ENCODE peak calls at places on chromosomes 12 and 14, in seven cellular contexts. One of them, this sample, is unnamed.

GRCh38 chr14:75069811-75070145 is 337 bp downstream of the ZC2HC1C start:
- DNase-seq in AML-193: no peak
- DNase-seq in lower leg skin: no peak
- DNase-seq in CD8-positive, alpha-beta T cell: no peak
- DNase-seq in dorsolateral prefrontal cortex: no peak
- DNase-seq in GM23338: peak; percentile 82
- DNase-seq in NAMALWA: no peak
- DNase-seq in this sample: no peak

GRCh38 chr12:55743967-55744931 is 1.3 kb downstream of the GDF11 start:
- DNase-seq in GM23338: no peak
- DNase-seq in CD8-positive, alpha-beta T cell: no peak
- DNase-seq in dorsolateral prefrontal cortex: no peak
- DNase-seq in NAMALWA: no peak
- DNase-seq in lower leg skin: no peak
- DNase-seq in AML-193: no peak
- DNase-seq in this sample: no peak

GRCh38 chr14:105201928-105202513 is 20.9 kb upstream of the NUDT14 start:
- DNase-seq in GM23338: no peak
- DNase-seq in CD8-positive, alpha-beta T cell: no peak
- DNase-seq in NAMALWA: no peak
- DNase-seq in lower leg skin: no peak
- DNase-seq in dorsolateral prefrontal cortex: no peak
- DNase-seq in AML-193: peak; percentile 79
- DNase-seq in this sample: no peak

GRCh38 chr12:131134523-131135310 is 181.0 kb downstream of the ADGRD1 start:
- DNase-seq in GM23338: no peak
- DNase-seq in lower leg skin: peak; percentile 57
- DNase-seq in CD8-positive, alpha-beta T cell: no peak
- DNase-seq in NAMALWA: no peak
- DNase-seq in dorsolateral prefrontal cortex: no peak
- DNase-seq in AML-193: no peak
- DNase-seq in this sample: no peak

GRCh38 chr12:95805864-95806669 is 15.5 kb upstream of the NTN4 start:
- DNase-seq in AML-193: no peak
- DNase-seq in GM23338: no peak
- DNase-seq in lower leg skin: no peak
- DNase-seq in NAMALWA: no peak
- DNase-seq in dorsolateral prefrontal cortex: no peak
- DNase-seq in CD8-positive, alpha-beta T cell: no peak
- DNase-seq in this sample: no peak

GRCh38 chr14:93941293-93941910 is 14.3 kb downstream of the FAM181A start:
- DNase-seq in NAMALWA: no peak
- DNase-seq in dorsolateral prefrontal cortex: no peak
- DNase-seq in CD8-positive, alpha-beta T cell: no peak
- DNase-seq in GM23338: no peak
- DNase-seq in lower leg skin: no peak
- DNase-seq in AML-193: no peak
- DNase-seq in this sample: no peak

GRCh38 chr14:22386924-22387775 is 201.9 kb downstream of the DAD1 start:
- DNase-seq in lower leg skin: peak; percentile 89
- DNase-seq in dorsolateral prefrontal cortex: peak; percentile 66
- DNase-seq in AML-193: peak; percentile 69
- DNase-seq in GM23338: peak; percentile 93
- DNase-seq in NAMALWA: peak; percentile 94
- DNase-seq in CD8-positive, alpha-beta T cell: peak; percentile 34
- DNase-seq in this sample: peak; percentile 82

GRCh38 chr12:12723681-12724420 is 6.7 kb downstream of the CDKN1B start:
- DNase-seq in CD8-positive, alpha-beta T cell: peak; percentile 44
- DNase-seq in GM23338: peak; percentile 45
- DNase-seq in lower leg skin: peak; percentile 90
- DNase-seq in AML-193: no peak
- DNase-seq in dorsolateral prefrontal cortex: peak; percentile 50
- DNase-seq in NAMALWA: peak; percentile 59
- DNase-seq in this sample: peak; percentile 71

GRCh38 chr12:111803851-111804250 is 37.1 kb downstream of the ALDH2 start:
- DNase-seq in AML-193: no peak
- DNase-seq in lower leg skin: no peak
- DNase-seq in CD8-positive, alpha-beta T cell: no peak
- DNase-seq in GM23338: no peak
- DNase-seq in NAMALWA: no peak
- DNase-seq in dorsolateral prefrontal cortex: no peak
- DNase-seq in this sample: no peak

This sample was measured in OCI-M1.